ENCODE peak calls at places on chromosomes 3 and 15, in ten cellular contexts. I is B cell; A is heart right ventricle; W is CD4-positive, alpha-beta T cell; Z is upper lobe of right lung; Y is CD8-positive, alpha-beta T cell; E is PC-3; P is lower leg skin; L is heart left ventricle; R is breast epithelium. J is an unnamed sample.

GRCh38 chr15:63048115-63048985 is 5.8 kb downstream of the TPM1 start:
- DNase-seq in I (peak), A (peak), W (peak), Z (peak), Y (peak), E (peak), P (peak), L (peak), R (peak), J (peak)

GRCh38 chr3:66534304-66534703 is 33.5 kb upstream of the LRIG1 start:
- DNase-seq in I (no peak), A (no peak), W (no peak), Z (no peak), Y (no peak), E (no peak), P (no peak), L (no peak), R (no peak), J (no peak)

GRCh38 chr3:62872318-62872717 is 2.9 kb downstream of the CADPS start:
- DNase-seq in I (no peak), A (no peak), W (no peak), Z (no peak), Y (no peak), E (no peak), P (no peak), L (no peak), R (no peak), J (no peak)

GRCh38 chr15:55289011-55289572 is 521 bp downstream of the RAB27A start:
- DNase-seq in I (no peak), A (no peak), W (no peak), Z (peak), Y (peak), E (peak), P (peak), L (peak), R (no peak), J (peak)

GRCh38 chr3:180250172-180250571 is 213.4 kb upstream of the PEX5L start:
- DNase-seq in I (no peak), A (no peak), W (no peak), Z (no peak), Y (no peak), E (peak), P (no peak), L (no peak), R (no peak), J (no peak)

GRCh38 chr15:69298697-69299441 is at the start of gene PAQR5:
- DNase-seq in I (no peak), A (peak), W (no peak), Z (peak), Y (no peak), E (peak), P (no peak), L (no peak), R (no peak), J (no peak)

GRCh38 chr3:42756681-42757213 is 16.3 kb downstream of the CCDC13 start:
- DNase-seq in I (no peak), A (no peak), W (no peak), Z (no peak), Y (no peak), E (no peak), P (no peak), L (no peak), R (no peak), J (no peak)

GRCh38 chr3:82093641-82094040 is 332.2 kb upstream of the GBE1 start:
- DNase-seq in I (no peak), A (no peak), W (no peak), Z (no peak), Y (no peak), E (no peak), P (no peak), L (no peak), R (no peak), J (no peak)

GRCh38 chr3:58214484-58215316 is 3.9 kb upstream of the DNASE1L3 start:
- DNase-seq in I (peak), A (no peak), W (no peak), Z (peak), Y (no peak), E (peak), P (peak), L (no peak), R (no peak), J (peak)

GRCh38 chr3:29453278-29453961 is 172.5 kb downstream of the RBMS3 start:
- DNase-seq in I (no peak), A (peak), W (no peak), Z (peak), Y (no peak), E (peak), P (peak), L (peak), R (peak), J (no peak)

GRCh38 chr15:98830034-98830634 is 177.5 kb downstream of the PGPEP1L start:
- DNase-seq in I (no peak), A (no peak), W (no peak), Z (no peak), Y (no peak), E (no peak), P (no peak), L (no peak), R (no peak), J (no peak)

GRCh38 chr3:152183473-152183872 is 85.3 kb upstream of the MBNL1 start:
- DNase-seq in I (peak), A (no peak), W (peak), Z (no peak), Y (peak), E (peak), P (no peak), L (peak), R (no peak), J (peak)

GRCh38 chr3:11549580-11550140 is 94.1 kb downstream of the VGLL4 start:
- DNase-seq in I (no peak), A (no peak), W (no peak), Z (no peak), Y (no peak), E (no peak), P (no peak), L (peak), R (peak), J (no peak)

GRCh38 chr3:128410669-128411573 is 55.8 kb downstream of the DNAJB8 start:
- DNase-seq in I (no peak), A (no peak), W (no peak), Z (no peak), Y (no peak), E (no peak), P (no peak), L (no peak), R (no peak), J (no peak)

GRCh38 chr15:68843425-68844311 is 23.0 kb upstream of the ANP32A start:
- DNase-seq in I (no peak), A (peak), W (no peak), Z (no peak), Y (peak), E (peak), P (no peak), L (no peak), R (no peak), J (no peak)

GRCh38 chr15:50764331-50765201 is 940 bp downstream of the SPPL2A start:
- DNase-seq in I (no peak), A (no peak), W (no peak), Z (no peak), Y (no peak), E (peak), P (no peak), L (no peak), R (no peak), J (peak)

GRCh38 chr3:17175187-17175839 is 290.6 kb downstream of the PLCL2 start:
- DNase-seq in I (no peak), A (no peak), W (no peak), Z (no peak), Y (no peak), E (peak), P (no peak), L (no peak), R (no peak), J (no peak)

GRCh38 chr3:17181413-17181907 is 296.7 kb downstream of the PLCL2 start:
- DNase-seq in I (no peak), A (no peak), W (no peak), Z (no peak), Y (no peak), E (no peak), P (no peak), L (no peak), R (no peak), J (peak)

GRCh38 chr3:17179381-17180205 is 294.8 kb downstream of the PLCL2 start:
- DNase-seq in I (no peak), A (no peak), W (no peak), Z (no peak), Y (no peak), E (no peak), P (no peak), L (peak), R (no peak), J (peak)

GRCh38 chr3:17182158-17182557 is 297.4 kb downstream of the PLCL2 start:
- DNase-seq in I (no peak), A (no peak), W (no peak), Z (no peak), Y (no peak), E (no peak), P (no peak), L (no peak), R (no peak), J (peak)

DNA sequence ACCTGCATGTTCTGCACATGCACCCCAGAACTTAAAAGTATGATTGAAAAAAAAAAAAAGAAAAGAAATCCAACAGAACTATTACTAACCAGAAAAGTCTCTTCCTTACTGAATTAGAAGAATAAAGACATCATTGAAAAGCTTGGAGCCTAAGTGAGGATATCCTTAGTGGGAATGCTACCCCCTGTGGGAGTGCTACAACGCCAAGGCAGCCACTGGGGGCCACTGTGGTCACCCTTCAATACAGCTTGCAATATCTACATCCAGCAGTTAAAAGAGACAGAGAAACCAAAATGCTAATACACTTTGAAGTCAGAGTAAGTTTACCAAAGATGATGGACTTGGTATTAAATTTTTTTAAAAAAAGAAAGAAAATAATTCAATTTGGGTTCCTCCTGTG is 292.0 kb downstream of the PLCL2 start:
- DNase-seq in I (no peak), A (no peak), W (no peak), Z (no peak), Y (no peak), E (no peak), P (no peak), L (no peak), R (no peak), J (no peak)
- TF ChIP-seq CTCF in I (no peak), A (peak), W (no peak), Z (no peak), Y (no peak), E (no peak), P (no peak), L (no peak), R (no peak), J (peak)

GRCh38 chr3:51998774-51999173 is 3.1 kb upstream of the RPL29 start:
- DNase-seq in I (no peak), A (no peak), W (no peak), Z (no peak), Y (no peak), E (no peak), P (no peak), L (no peak), R (no peak), J (no peak)

GRCh38 chr3:51997935-51998596 is 2.4 kb upstream of the RPL29 start:
- DNase-seq in I (no peak), A (no peak), W (no peak), Z (no peak), Y (no peak), E (peak), P (no peak), L (no peak), R (no peak), J (no peak)

GRCh38 chr3:51994530-51994929 is 1.2 kb downstream of the RPL29 start:
- DNase-seq in I (no peak), A (no peak), W (no peak), Z (no peak), Y (no peak), E (no peak), P (no peak), L (no peak), R (no peak), J (no peak)

GRCh38 chr3:51997172-51997571 is 1.5 kb upstream of the RPL29 start:
- DNase-seq in I (no peak), A (no peak), W (no peak), Z (no peak), Y (no peak), E (no peak), P (no peak), L (no peak), R (no peak), J (no peak)

DNA sequence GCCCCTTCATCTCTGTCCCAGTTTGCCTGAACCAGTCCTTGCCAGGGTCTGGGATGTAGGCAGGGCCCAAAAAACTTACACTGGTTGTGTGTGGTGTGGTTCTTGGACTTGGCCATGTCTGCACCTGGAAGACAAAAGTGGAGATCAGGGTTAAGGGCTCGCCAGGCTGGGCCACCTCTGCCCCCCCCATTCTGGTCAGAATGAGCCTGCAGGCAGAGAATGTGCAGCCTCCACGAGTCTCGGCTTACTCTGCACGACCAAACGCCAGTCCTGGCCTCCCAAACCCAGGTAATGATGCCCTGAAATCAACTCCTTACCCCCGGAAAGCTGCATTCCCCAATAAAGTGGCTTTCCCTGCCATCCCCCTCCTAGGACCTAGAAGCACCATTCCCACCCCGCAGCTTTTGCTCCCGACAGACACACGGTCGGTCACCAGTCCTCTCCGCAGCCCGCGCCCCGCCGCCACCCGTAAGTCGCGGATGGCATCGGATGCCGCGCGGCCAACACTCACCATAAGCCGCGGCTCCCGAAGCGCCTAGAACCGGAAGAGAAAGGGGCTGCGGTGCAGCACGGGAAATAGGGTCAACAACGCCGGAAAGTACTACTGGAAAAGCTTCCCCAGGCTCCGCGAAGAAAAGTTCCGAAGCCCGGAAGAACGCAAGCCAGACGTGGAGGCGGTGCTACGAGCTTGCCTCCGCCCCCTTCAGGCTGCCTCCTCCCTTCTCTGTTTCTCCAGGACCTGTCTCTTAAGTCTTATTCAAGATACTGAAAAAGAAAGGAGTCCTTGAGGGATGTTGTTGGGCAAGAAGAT is at the start of gene RPL29:
- DNase-seq in I (peak), A (peak), W (peak), Z (peak), Y (peak), E (peak), P (peak), L (peak), R (peak), J (peak)
- TF ChIP-seq CTCF in I (no peak), A (peak), W (no peak), Z (peak), Y (no peak), E (no peak), P (no peak), L (peak), R (no peak), J (no peak)

DNA sequence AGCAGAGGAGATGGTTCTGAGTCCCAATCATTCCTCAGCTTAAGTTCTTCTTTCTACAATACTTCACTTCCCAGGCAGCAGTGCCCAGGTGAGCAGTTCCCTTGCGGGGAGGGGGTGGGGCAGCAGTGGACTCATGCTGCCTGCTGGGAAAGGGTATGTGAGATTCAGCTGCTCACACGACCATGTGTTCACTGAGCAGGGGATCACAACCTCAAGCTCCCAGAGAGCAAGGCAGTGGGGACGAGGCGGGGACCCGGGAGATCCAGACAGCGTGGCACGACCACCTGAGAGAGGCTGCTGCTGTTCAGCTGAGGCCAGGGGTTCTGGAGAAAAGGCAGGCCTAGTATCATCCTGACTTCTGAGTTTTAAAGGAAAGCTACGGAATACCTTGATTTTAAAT is 166.6 kb downstream of the XXYLT1 start:
- DNase-seq in I (no peak), A (no peak), W (no peak), Z (peak), Y (no peak), E (no peak), P (no peak), L (no peak), R (no peak), J (no peak)
- TF ChIP-seq CTCF in I (no peak), A (no peak), W (no peak), Z (no peak), Y (no peak), E (no peak), P (no peak), L (no peak), R (no peak), J (no peak)

DNA sequence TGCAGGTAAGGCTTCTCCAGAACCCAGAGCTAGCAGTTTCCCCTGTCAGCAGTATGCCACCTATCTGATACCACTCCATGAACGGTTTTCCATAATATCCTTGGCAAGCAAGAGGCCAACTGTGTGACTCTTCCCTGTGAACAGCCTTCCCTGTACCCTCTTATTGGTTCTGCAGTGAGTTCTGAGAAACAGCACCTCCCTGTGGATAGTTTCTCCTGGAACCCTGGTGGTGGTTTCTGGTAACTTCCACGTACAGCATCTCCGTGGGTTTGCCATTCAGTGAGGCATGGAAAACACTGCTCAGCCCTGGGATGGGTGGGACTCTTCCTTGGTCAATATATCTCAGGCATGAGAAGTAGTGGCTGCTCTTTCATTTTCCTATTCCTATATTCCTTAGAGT is 19.4 kb upstream of the SERPINI2 start:
- DNase-seq in I (no peak), A (no peak), W (no peak), Z (no peak), Y (no peak), E (peak), P (no peak), L (no peak), R (no peak), J (peak)
- TF ChIP-seq CTCF in I (no peak), A (no peak), W (no peak), Z (no peak), Y (no peak), E (peak), P (no peak), L (no peak), R (no peak), J (peak)

GRCh38 chr15:36050899-36051298 is 504.9 kb upstream of the DPH6 start:
- DNase-seq in I (no peak), A (no peak), W (no peak), Z (no peak), Y (no peak), E (no peak), P (no peak), L (no peak), R (no peak), J (no peak)
- TF ChIP-seq CTCF in I (no peak), A (no peak), W (no peak), Z (no peak), Y (no peak), E (no peak), P (no peak), L (no peak), R (no peak), J (no peak)